ENCODE peak calls at places on chromosomes 3 and 15, in nine cellular contexts. U is left ventricle myocardium inferior; O is CD8-positive, alpha-beta memory T cell; D is stomach; J is pancreas; G is CD8-positive, alpha-beta T cell; C is keratinocyte; F is heart right ventricle; I is GM23338. E is an unnamed sample. For H3K4me1, the result is how much of the 10 kb centered on the place peaks cover.

GRCh38 chr3:12508316-12508715 is 24.0 kb downstream of the TSEN2 start:
- DNase-seq in U (no peak), O (no peak), D (no peak), J (no peak), G (no peak), C (peak), F (no peak), I (no peak), E (no peak)

GRCh38 chr15:90190606-90191343 is 10.4 kb upstream of the SEMA4B start:
- DNase-seq in U (no peak), O (no peak), D (peak), J (no peak), G (no peak), C (no peak), F (no peak), I (no peak), E (no peak)

GRCh38 chr3:172072543-172072942 is 33.2 kb downstream of the FNDC3B start:
- DNase-seq in U (no peak), O (no peak), D (no peak), J (no peak), G (no peak), C (no peak), F (no peak), I (no peak), E (no peak)

GRCh38 chr3:64209866-64210609 is 15.2 kb downstream of the PRICKLE2 start:
- DNase-seq in U (peak), O (no peak), D (peak), J (peak), G (no peak), C (no peak), F (peak), I (no peak), E (peak)

GRCh38 chr15:90191795-90192494 is 9.2 kb upstream of the SEMA4B start:
- DNase-seq in U (peak), O (no peak), D (peak), J (peak), G (peak), C (no peak), F (peak), I (no peak), E (peak)

GRCh38 chr15:78103406-78104118 is 11.2 kb downstream of the SH2D7 start:
- DNase-seq in U (peak), O (peak), D (peak), J (peak), G (peak), C (no peak), F (no peak), I (no peak), E (no peak)

GRCh38 chr15:34734303-34734702 is 20.5 kb downstream of the GJD2 start:
- DNase-seq in U (no peak), O (no peak), D (no peak), J (no peak), G (no peak), C (no peak), F (no peak), I (no peak), E (no peak)

GRCh38 chr15:96474274-96474673 is 143.8 kb downstream of the NR2F2 start:
- DNase-seq in U (no peak), O (no peak), D (no peak), J (no peak), G (no peak), C (no peak), F (no peak), I (no peak), E (no peak)

GRCh38 chr15:91929509-91929908 is 76.0 kb downstream of the SLCO3A1 start:
- DNase-seq in U (peak), O (no peak), D (no peak), J (no peak), G (no peak), C (no peak), F (no peak), I (no peak), E (no peak)

GRCh38 chr15:34470091-34470490 is 32.5 kb upstream of the GOLGA8A start:
- DNase-seq in U (no peak), O (no peak), D (no peak), J (no peak), G (no peak), C (no peak), F (no peak), I (no peak), E (no peak)

GRCh38 chr3:43691120-43692002 is 623 bp downstream of the ABHD5 start:
- DNase-seq in U (peak), O (no peak), D (peak), J (peak), G (peak), C (no peak), F (peak), I (peak), E (peak)

GRCh38 chr3:23807161-23808015 is 1.6 kb downstream of the UBE2E1 start:
- DNase-seq in U (no peak), O (no peak), D (no peak), J (no peak), G (no peak), C (no peak), F (peak), I (peak), E (no peak)

GRCh38 chr3:25441234-25441856 is 13.3 kb downstream of the RARB start:
- DNase-seq in U (no peak), O (no peak), D (no peak), J (no peak), G (no peak), C (no peak), F (no peak), I (peak), E (no peak)

GRCh38 chr3:156448300-156448699 is 106.6 kb downstream of the SSR3 start:
- DNase-seq in U (no peak), O (peak), D (no peak), J (no peak), G (peak), C (no peak), F (no peak), I (peak), E (no peak)

GRCh38 chr15:67884514-67885225 is 44.8 kb upstream of the RNU6-1 start:
- DNase-seq in U (peak), O (peak), D (peak), J (peak), G (peak), C (peak), F (peak), I (peak), E (peak)

GRCh38 chr15:69876030-69876429 is 221.7 kb downstream of the TLE3 start:
- DNase-seq in U (no peak), O (no peak), D (no peak), J (no peak), G (no peak), C (no peak), F (no peak), I (no peak), E (no peak)

GRCh38 chr3:12400795-12401194 is 83.5 kb upstream of the TSEN2 start:
- DNase-seq in U (no peak), O (no peak), D (no peak), J (no peak), G (no peak), C (no peak), F (no peak), I (no peak), E (no peak)

GRCh38 chr15:71790081-71790480 is 20.3 kb upstream of the NR2E3 start:
- DNase-seq in U (no peak), O (no peak), D (peak), J (no peak), G (no peak), C (peak), F (no peak), I (no peak), E (no peak)

GRCh38 chr3:58899953-58900298 is 149.9 kb downstream of the CFAP20DC start:
- DNase-seq in U (no peak), O (no peak), D (no peak), J (no peak), G (no peak), C (no peak), F (no peak), I (no peak), E (no peak)

GRCh38 chr3:56157693-56158092 is 310.6 kb downstream of the ERC2 start:
- DNase-seq in U (no peak), O (no peak), D (no peak), J (no peak), G (no peak), C (no peak), F (no peak), I (no peak), E (no peak)

GRCh38 chr3:100968908-100969556 is 24.2 kb downstream of the ABI3BP start:
- DNase-seq in U (peak), O (no peak), D (no peak), J (no peak), G (no peak), C (no peak), F (no peak), I (no peak), E (no peak)

GRCh38 chr3:121677141-121677540 is 16.4 kb upstream of the HCLS1 start:
- DNase-seq in U (no peak), O (no peak), D (no peak), J (no peak), G (no peak), C (no peak), F (no peak), I (no peak), E (no peak)

GRCh38 chr15:64507293-64507802 is 47.0 kb downstream of the ZNF609 start:
- DNase-seq in U (peak), O (no peak), D (peak), J (peak), G (no peak), C (no peak), F (peak), I (no peak), E (peak)
- H3K4me1 ChIP-seq in U (under half), O (half or more), D (under half), J (under half), G (half or more), C (under half), F (under half), I (under half), E (under half)

GRCh38 chr3:112302061-112302830 is 8.2 kb upstream of the SLC9C1 start:
- DNase-seq in U (no peak), O (no peak), D (no peak), J (no peak), G (no peak), C (no peak), F (no peak), I (peak), E (no peak)
- H3K27ac ChIP-seq in U (no peak), O (no peak), D (no peak), J (no peak), G (no peak), C (no peak), F (no peak), I (peak), E (no peak)

GRCh38 chr3:148366743-148367410 is 330.8 kb upstream of the AGTR1 start:
- DNase-seq in U (no peak), O (no peak), D (no peak), J (no peak), G (no peak), C (no peak), F (no peak), I (peak), E (no peak)
- H3K4me3 ChIP-seq in U (no peak), O (no peak), D (no peak), J (no peak), G (no peak), C (no peak), F (no peak), I (no peak), E (no peak)

GRCh38 chr3:170738756-170739155 is 131.2 kb downstream of the RPL22L1 start:
- DNase-seq in U (no peak), O (no peak), D (no peak), J (no peak), G (no peak), C (no peak), F (no peak), I (no peak), E (no peak)

GRCh38 chr3:170740285-170740684 is 129.7 kb downstream of the RPL22L1 start:
- DNase-seq in U (no peak), O (no peak), D (no peak), J (no peak), G (no peak), C (no peak), F (no peak), I (no peak), E (no peak)

GRCh38 chr3:170739410-170739809 is 130.6 kb downstream of the RPL22L1 start:
- DNase-seq in U (no peak), O (no peak), D (no peak), J (no peak), G (no peak), C (no peak), F (no peak), I (no peak), E (no peak)

GRCh38 chr3:170741756-170742530 is 128.1 kb downstream of the RPL22L1 start:
- DNase-seq in U (no peak), O (no peak), D (no peak), J (no peak), G (no peak), C (no peak), F (no peak), I (no peak), E (no peak)

DNA sequence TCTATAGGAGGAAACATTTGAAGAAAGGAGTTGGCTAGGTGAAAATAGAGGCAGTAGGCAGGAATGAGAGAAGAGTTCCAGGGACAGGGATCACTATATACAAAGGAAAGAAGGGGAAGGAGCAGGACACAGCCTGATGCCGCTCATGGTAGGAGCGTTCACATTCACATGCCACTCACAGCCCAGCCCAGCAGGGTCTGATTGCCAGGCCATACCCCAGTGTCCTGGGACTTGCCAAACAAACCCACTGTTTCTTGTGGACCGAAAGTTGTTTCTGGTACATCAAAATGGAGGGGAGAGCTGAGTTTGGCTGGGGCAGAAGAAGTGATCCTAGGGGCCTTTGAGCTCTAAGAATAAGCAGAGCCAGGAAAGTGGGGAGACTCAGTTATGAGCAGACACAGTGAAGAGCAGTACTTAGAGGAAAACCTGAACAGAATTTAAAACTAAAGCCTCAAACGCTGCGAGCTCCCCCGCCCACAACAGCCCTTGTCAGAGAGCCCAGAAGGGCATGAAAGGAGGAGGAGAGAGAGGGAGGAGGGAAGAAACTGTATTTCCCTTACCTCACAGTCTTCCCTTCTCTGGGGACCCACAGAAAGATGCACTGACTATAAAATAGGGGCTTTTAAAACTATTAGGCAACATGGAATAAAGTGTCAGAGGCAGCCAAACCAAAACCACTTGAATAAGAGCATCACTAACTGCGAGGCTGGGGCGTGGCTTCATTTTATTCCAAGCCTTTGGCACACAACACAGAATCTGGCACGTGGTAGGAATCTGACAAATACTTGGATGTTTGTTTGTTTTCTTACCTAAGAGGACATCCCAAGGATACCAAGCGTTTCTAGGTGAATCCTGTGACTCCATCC is 129.0 kb downstream of the RPL22L1 start:
- DNase-seq in U (peak), O (no peak), D (no peak), J (no peak), G (no peak), C (no peak), F (no peak), I (no peak), E (no peak)
- H3K4me1 ChIP-seq in U (under half), O (under half), D (under half), J (under half), G (under half), C (half or more), F (under half), I (under half), E (under half)

GRCh38 chr3:69688400-69688799 is 50.9 kb upstream of the MITF start:
- DNase-seq in U (no peak), O (no peak), D (no peak), J (no peak), G (no peak), C (no peak), F (no peak), I (no peak), E (no peak)

GRCh38 chr3:69684309-69684981 is 54.8 kb upstream of the MITF start:
- DNase-seq in U (no peak), O (no peak), D (no peak), J (no peak), G (no peak), C (no peak), F (no peak), I (no peak), E (no peak)

GRCh38 chr3:69683076-69683806 is 56.0 kb upstream of the MITF start:
- DNase-seq in U (no peak), O (no peak), D (no peak), J (no peak), G (no peak), C (no peak), F (no peak), I (peak), E (no peak)
- H3K27ac ChIP-seq in U (no peak), O (no peak), D (no peak), J (no peak), G (no peak), C (no peak), F (no peak), I (no peak), E (no peak)

DNA sequence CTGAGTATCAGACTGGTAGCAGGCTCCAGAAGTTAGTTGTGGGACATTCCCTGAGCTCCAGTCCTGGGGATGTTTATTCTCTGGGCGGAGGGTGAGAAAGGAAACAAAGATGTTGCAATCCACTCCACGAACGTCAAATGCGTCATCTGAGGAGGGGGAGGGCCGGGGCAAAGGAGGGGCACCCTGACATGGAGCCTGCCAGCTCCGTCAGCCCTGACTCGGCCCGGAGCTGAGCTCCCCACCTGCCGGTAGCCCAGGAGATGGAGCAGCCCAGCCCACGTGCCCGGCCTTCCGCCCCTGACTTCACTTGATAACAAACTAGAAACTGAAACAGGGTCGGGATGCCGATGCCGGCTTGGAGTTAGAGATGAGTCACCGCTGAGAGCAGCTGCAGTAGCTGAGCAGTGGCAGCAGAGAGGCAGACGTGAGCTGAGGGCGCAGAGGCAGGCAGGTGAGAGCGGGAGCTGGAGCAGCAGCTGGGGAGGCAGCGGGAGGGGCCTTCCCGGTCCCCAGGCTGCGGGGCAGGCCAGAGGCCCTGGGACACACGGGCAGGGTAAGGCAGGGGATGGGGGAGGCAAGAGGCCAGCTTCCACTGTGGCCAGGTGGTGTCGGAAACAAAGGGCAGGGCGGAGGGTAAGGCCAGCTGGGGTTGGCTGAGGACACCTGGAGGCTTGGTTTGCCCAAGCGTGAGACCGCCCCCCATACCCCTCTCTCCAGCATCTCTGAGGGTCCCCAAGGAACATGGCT is at the start of gene ISG20:
- DNase-seq in U (peak), O (peak), D (peak), J (peak), G (peak), C (peak), F (peak), I (peak), E (peak)
- H3K4me3 ChIP-seq in U (peak), O (peak), D (peak), J (peak), G (peak), C (peak), F (peak), I (peak), E (peak)

GRCh38 chr3:186988806-186989205 is 58.5 kb downstream of the ST6GAL1 start:
- DNase-seq in U (no peak), O (no peak), D (no peak), J (no peak), G (no peak), C (no peak), F (no peak), I (no peak), E (no peak)

GRCh38 chr3:186989429-186989828 is 59.1 kb downstream of the ST6GAL1 start:
- DNase-seq in U (no peak), O (no peak), D (peak), J (no peak), G (no peak), C (no peak), F (no peak), I (no peak), E (no peak)

GRCh38 chr3:186990282-186990681 is 60.0 kb downstream of the ST6GAL1 start:
- DNase-seq in U (no peak), O (no peak), D (no peak), J (no peak), G (no peak), C (no peak), F (no peak), I (no peak), E (no peak)

GRCh38 chr3:186991470-186991869 is 61.1 kb downstream of the ST6GAL1 start:
- DNase-seq in U (no peak), O (no peak), D (no peak), J (no peak), G (no peak), C (no peak), F (no peak), I (no peak), E (no peak)

DNA sequence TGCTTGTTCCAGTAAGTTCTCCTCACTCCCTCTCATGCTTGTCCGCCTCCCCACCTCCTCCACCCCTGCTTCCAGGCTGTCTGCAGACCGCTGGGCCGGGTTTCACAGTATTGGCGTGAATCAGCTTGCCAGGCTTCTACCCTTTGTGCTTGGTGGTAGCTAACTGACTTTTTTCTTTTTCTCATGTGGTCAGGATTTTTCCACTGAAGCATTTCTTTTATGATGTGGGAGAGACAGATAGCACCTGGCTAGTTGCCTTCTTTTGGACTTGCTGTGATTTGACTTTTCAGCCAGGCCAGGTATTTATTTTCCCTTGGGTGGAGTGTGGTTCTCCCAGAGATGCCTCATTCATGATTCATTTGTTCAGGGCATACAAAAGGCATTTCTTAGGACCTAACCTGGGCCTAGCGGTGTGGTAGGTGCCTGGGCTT is 60.6 kb downstream of the ST6GAL1 start:
- DNase-seq in U (no peak), O (no peak), D (no peak), J (no peak), G (no peak), C (no peak), F (no peak), I (no peak), E (no peak)
- H3K4me1 ChIP-seq in U (half or more), O (under half), D (under half), J (under half), G (under half), C (under half), F (under half), I (under half), E (under half)

GRCh38 chr3:69385033-69385722 is 710 bp downstream of the FRMD4B start:
- DNase-seq in U (no peak), O (no peak), D (no peak), J (no peak), G (no peak), C (no peak), F (no peak), I (no peak), E (no peak)

GRCh38 chr3:69388241-69388640 is 2.4 kb upstream of the FRMD4B start:
- DNase-seq in U (no peak), O (no peak), D (no peak), J (no peak), G (no peak), C (no peak), F (no peak), I (peak), E (no peak)

GRCh38 chr3:69385723-69386483 is at the start of gene FRMD4B:
- DNase-seq in U (peak), O (no peak), D (peak), J (peak), G (no peak), C (no peak), F (peak), I (peak), E (peak)

GRCh38 chr3:69386535-69387385 is 872 bp upstream of the FRMD4B start:
- DNase-seq in U (no peak), O (no peak), D (no peak), J (no peak), G (no peak), C (no peak), F (no peak), I (peak), E (no peak)

DNA sequence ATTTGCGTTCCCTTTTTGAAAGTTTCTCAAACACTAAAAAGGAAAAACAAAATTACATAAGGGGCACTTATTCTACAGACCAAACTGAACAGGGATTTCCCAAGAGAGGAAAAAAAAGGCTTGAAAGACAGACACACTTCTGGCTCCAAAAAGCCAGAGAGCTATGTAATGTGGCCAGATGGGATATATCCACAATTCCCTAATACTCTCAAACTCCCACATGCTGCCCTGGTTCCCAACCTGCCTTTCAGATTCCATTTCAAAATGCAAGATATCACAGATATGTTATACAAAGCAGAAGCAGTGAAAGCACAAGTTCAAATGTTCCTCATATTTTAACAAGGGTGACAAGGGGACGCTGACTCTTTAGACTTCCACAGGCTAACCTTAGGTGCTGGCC is 1.5 kb downstream of the FRMD4B start:
- DNase-seq in U (no peak), O (no peak), D (no peak), J (no peak), G (no peak), C (no peak), F (no peak), I (no peak), E (no peak)
- H3K27ac ChIP-seq in U (peak), O (no peak), D (no peak), J (no peak), G (no peak), C (no peak), F (no peak), I (no peak), E (no peak)

E was measured in lung.